ENCODE peak calls at places on chromosomes 4 and X, in eight cellular contexts. J, P, N, H, W, B, C and S are unnamed samples.

GRCh38 chr4:21949073-21949457 is 493 bp upstream of the KCNIP4 start:
- DNase-seq in W (peak; percentile 44), N (peak; percentile 9), P (no peak), J (no peak), H (no peak), B (no peak), C (no peak), S (peak; percentile 43)

GRCh38 chr4:141429933-141430332 is 206.4 kb upstream of the IL15 start:
- DNase-seq in N (no peak), P (no peak), B (no peak), J (no peak), C (no peak), W (no peak), H (no peak), S (no peak)

GRCh38 chrX:131577999-131578734 is 34.3 kb downstream of the OR13H1 start:
- DNase-seq in W (no peak), N (no peak), C (no peak), H (no peak), B (no peak), J (no peak), P (no peak), S (no peak)

GRCh38 chr4:25937801-25938200 is 23.8 kb downstream of the SMIM20 start:
- DNase-seq in C (no peak), N (peak; percentile 84), J (no peak), H (no peak), P (peak; percentile 49), B (no peak), W (no peak), S (no peak)

GRCh38 chr4:28709821-28710330 is 1849.2 kb downstream of the STIM2 start:
- DNase-seq in P (peak; percentile 20), N (no peak), W (no peak), J (no peak), H (no peak), C (no peak), B (no peak), S (no peak)

GRCh38 chr4:55947912-55948725 is 626 bp upstream of the CEP135 start:
- DNase-seq in C (peak; percentile 76), N (peak; percentile 95), J (peak; percentile 28), P (peak; percentile 98), B (no peak), H (no peak), W (no peak), S (no peak)

GRCh38 chr4:104494161-104494560 is 533 bp downstream of the CXXC4 start:
- DNase-seq in N (no peak), J (no peak), C (no peak), H (no peak), B (no peak), P (no peak), W (no peak), S (no peak)

GRCh38 chrX:112450810-112451209 is 228.9 kb downstream of the LHFPL1 start:
- DNase-seq in N (peak; percentile 18), P (no peak), B (no peak), J (no peak), W (no peak), H (no peak), C (no peak), S (no peak)

GRCh38 chr4:186017801-186018200 is 51.2 kb upstream of the TLR3 start:
- DNase-seq in B (no peak), J (no peak), W (no peak), H (no peak), C (no peak), P (no peak), N (no peak), S (no peak)

GRCh38 chr4:6282247-6282646 is 12.6 kb downstream of the WFS1 start:
- DNase-seq in W (no peak), H (no peak), J (no peak), N (peak; percentile 37), C (no peak), B (no peak), P (peak; percentile 62), S (no peak)

GRCh38 chrX:110210417-110211139 is 107.3 kb downstream of the AMMECR1 start:
- DNase-seq in P (peak; percentile 96), J (no peak), H (no peak), C (no peak), W (no peak), B (no peak), N (peak; percentile 85), S (no peak)

GRCh38 chrX:111167334-111167733 is 71.3 kb downstream of the PAK3 start:
- DNase-seq in J (no peak), N (no peak), C (no peak), B (no peak), W (no peak), P (no peak), H (no peak), S (no peak)

GRCh38 chr4:175469519-175469918 is 342.5 kb downstream of the GPM6A start:
- DNase-seq in B (peak; percentile 9), W (no peak), N (peak; percentile 19), P (peak; percentile 21), J (no peak), C (no peak), H (no peak), S (no peak)

GRCh38 chr4:1992468-1993168 is 16.2 kb downstream of the NELFA start:
- DNase-seq in C (no peak), P (no peak), H (peak; percentile 77), B (no peak), J (no peak), N (peak; percentile 16), W (no peak), S (no peak)

GRCh38 chr4:1990676-1991075 is 18.1 kb downstream of the NELFA start:
- DNase-seq in N (no peak), P (no peak), B (no peak), C (no peak), H (no peak), W (no peak), J (no peak), S (no peak)

GRCh38 chr4:1993169-1993516 is 15.6 kb downstream of the NELFA start:
- DNase-seq in H (peak; percentile 35), W (no peak), J (no peak), N (no peak), P (no peak), B (no peak), C (no peak), S (no peak)

GRCh38 chr4:1991087-1991486 is 17.7 kb downstream of the NELFA start:
- DNase-seq in J (no peak), W (no peak), B (no peak), P (no peak), C (no peak), H (no peak), N (no peak), S (no peak)

DNA sequence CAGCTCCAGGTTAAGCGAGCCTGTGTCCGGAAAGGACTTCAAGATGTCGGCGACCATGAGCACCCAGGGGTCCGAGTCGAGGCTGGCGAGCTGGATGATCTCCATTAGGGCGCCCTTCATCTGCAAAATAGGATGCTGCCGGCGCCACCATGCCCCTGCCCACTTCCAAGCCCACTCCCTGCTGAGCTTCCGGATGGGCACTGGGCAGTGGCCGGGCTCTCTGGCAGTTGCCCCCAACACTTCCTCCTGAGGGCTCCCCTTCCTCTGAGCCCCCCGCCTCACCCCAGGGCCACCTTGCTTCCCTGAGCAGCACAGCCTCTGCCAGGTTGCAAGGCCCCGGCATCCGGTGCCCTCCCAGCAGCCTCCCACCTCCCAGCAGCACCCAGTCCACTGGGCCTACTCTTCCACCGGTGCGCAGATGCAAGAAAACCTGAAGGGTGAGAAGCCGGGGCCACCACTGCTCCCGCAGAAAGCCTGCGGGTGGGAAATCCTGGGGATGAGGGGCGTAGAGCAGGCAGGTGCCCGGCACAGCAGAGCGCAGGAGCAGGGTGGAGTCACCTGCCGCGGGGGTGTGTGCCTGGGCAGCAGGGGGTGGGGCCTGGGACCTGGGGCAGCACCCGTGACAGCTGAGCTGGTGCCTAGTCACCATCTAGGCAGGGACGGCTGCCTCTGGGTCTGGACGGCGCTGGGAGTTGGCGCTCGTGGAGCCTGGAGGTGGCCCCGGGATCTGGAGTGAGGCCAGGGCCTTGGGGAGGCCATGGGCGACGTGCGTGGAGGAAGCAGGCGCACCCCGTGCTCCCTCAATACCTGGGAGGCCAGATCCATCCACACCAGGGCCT is 17.0 kb downstream of the NELFA start:
- DNase-seq in N (no peak), J (no peak), W (peak; percentile 42), B (no peak), H (peak; percentile 64), P (no peak), C (no peak), S (no peak)
- H3K36me3 ChIP-seq in N (peaks cover 8% of the 10 kb centered on the region), J (peaks cover 67% of the 10 kb centered on the region), W (peaks cover 3% of the 10 kb centered on the region), B (peaks cover 60% of the 10 kb centered on the region), H (peaks cover 5% of the 10 kb centered on the region), P (peaks cover 28% of the 10 kb centered on the region), C (peaks cover 74% of the 10 kb centered on the region), S (no peaks in the 10 kb centered on the region)

GRCh38 chr4:48484494-48485168 is 1.5 kb downstream of the SLC10A4 start:
- DNase-seq in H (no peak), W (no peak), N (no peak), P (no peak), B (no peak), J (peak; percentile 49), C (no peak), S (no peak)

GRCh38 chr4:48483777-48484493 is 792 bp downstream of the SLC10A4 start:
- DNase-seq in P (no peak), H (peak; percentile 75), J (peak; percentile 30), W (no peak), N (no peak), C (no peak), B (no peak), S (peak; percentile 39)

GRCh38 chr4:48481581-48481980 is 1.6 kb upstream of the SLC10A4 start:
- DNase-seq in C (no peak), N (no peak), J (peak; percentile 69), B (no peak), H (no peak), W (no peak), P (no peak), S (no peak)

GRCh38 chr4:48478273-48478672 is 4.9 kb upstream of the SLC10A4 start:
- DNase-seq in P (no peak), N (no peak), C (no peak), H (no peak), J (no peak), B (no peak), W (no peak), S (no peak)

GRCh38 chr4:48483006-48483776 is at the start of gene SLC10A4:
- DNase-seq in C (no peak), B (peak; percentile 3), W (no peak), J (peak; percentile 89), N (no peak), H (no peak), P (no peak), S (no peak)
- H3K4me3 ChIP-seq in C (no peak within 1 kb of the TSS), B (peak within 1 kb of the TSS; percentile 58), W (peak within 1 kb of the TSS; percentile 19), J (peak within 1 kb of the TSS; percentile 51), N (no peak within 1 kb of the TSS), H (peak within 1 kb of the TSS; percentile 31), P (peak within 1 kb of the TSS; percentile 45), S (no peak within 1 kb of the TSS)

DNA sequence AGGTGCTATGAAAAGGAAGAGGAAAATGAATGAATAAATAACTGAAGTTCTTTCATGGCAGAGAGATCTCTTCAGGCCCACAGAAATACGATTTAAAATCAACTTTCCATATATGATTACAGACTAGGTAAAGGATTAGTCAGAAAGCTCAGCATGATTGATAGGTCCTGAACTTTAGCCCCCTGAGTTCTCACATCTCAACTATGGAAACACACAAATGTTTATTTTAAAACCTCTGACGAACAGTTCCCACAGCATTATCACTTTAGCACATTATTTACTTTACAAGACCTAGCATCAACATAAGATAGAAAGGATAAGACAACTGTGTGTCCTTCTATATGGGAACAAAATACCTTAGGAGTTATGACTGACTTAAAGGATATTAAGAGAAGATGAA is 104.4 kb downstream of the CORIN start:
- DNase-seq in H (no peak), B (no peak), N (no peak), W (no peak), P (peak; percentile 7), C (no peak), J (no peak), S (no peak)
- H3K36me3 ChIP-seq in H (no peaks in the 10 kb centered on the region), B (no peaks in the 10 kb centered on the region), N (no peaks in the 10 kb centered on the region), W (no peaks in the 10 kb centered on the region), P (no peaks in the 10 kb centered on the region), C (no peaks in the 10 kb centered on the region), J (no peaks in the 10 kb centered on the region), S (no peaks in the 10 kb centered on the region)

GRCh38 chr4:75777589-75777988 is 53.2 kb downstream of the USO1 start:
- DNase-seq in H (no peak), N (no peak), J (no peak), W (no peak), C (no peak), B (no peak), P (no peak), S (no peak)
- H3K4me3 ChIP-seq in H (no peak overlapping the region), N (no peak overlapping the region), J (no peak overlapping the region), W (no peak overlapping the region), C (no peak overlapping the region), B (no peak overlapping the region), P (no peak overlapping the region), S (no peak overlapping the region)